ENCODE peak calls at places on chromosome 9, in six cellular contexts. Y is foreskin keratinocyte, V is NCI-H1092, K is AG04450, T is ecto neural progenitor cell, G is left ventricle myocardium inferior. C is an unnamed sample.

GRCh38 chr9:38022995-38023394 is 46.0 kb downstream of the SHB start:
- DNase-seq in Y (no peak), G (no peak), V (peak; percentile 84), T (no peak), K (no peak), C (no peak)

GRCh38 chr9:123687246-123687721 is 242.6 kb downstream of the DENND1A start:
- DNase-seq in T (no peak), Y (no peak), G (no peak), V (no peak), K (no peak), C (no peak)

GRCh38 chr9:83281306-83282255 is 218.6 kb upstream of the RASEF start:
- DNase-seq in Y (peak; percentile 15), V (no peak), T (no peak), G (no peak), K (no peak), C (no peak)

GRCh38 chr9:123362856-123363255 is 6.9 kb downstream of the CRB2 start:
- DNase-seq in Y (no peak), G (no peak), V (no peak), K (no peak), T (no peak), C (no peak)

GRCh38 chr9:2934241-2934650 is 90.4 kb upstream of the PUM3 start:
- DNase-seq in K (no peak), G (no peak), V (no peak), Y (no peak), T (no peak), C (no peak)

GRCh38 chr9:114371986-114372917 is 15.5 kb downstream of the AKNA start:
- DNase-seq in T (no peak), V (no peak), G (no peak), K (no peak), Y (peak; percentile 34), C (peak; percentile 59)

GRCh38 chr9:114035221-114035844 is 42.8 kb downstream of the AMBP start:
- DNase-seq in K (no peak), G (no peak), T (peak; percentile 29), V (no peak), Y (no peak), C (no peak)

GRCh38 chr9:37979844-37980243 is 75.9 kb upstream of the SLC25A51 start:
- DNase-seq in K (no peak), T (no peak), V (no peak), Y (no peak), G (no peak), C (no peak)

GRCh38 chr9:2271426-2271825 is 256.3 kb downstream of the SMARCA2 start:
- DNase-seq in Y (peak; percentile 4), K (no peak), V (no peak), T (no peak), G (peak; percentile 25), C (peak; percentile 10)

GRCh38 chr9:70439991-70440706 is 25.7 kb upstream of the KLF9 start:
- DNase-seq in V (no peak), T (no peak), G (no peak), K (peak; percentile 49), Y (no peak), C (no peak)

GRCh38 chr9:18442629-18443491 is 31.1 kb upstream of the ADAMTSL1 start:
- DNase-seq in T (peak; percentile 79), G (peak; percentile 72), V (peak; percentile 72), Y (no peak), K (peak; percentile 71), C (peak; percentile 27)

GRCh38 chr9:28866951-28867350 is 1293.7 kb upstream of the C9orf72 start:
- DNase-seq in T (no peak), K (no peak), Y (no peak), G (no peak), V (no peak), C (no peak)

GRCh38 chr9:840343-840742 is 1.2 kb upstream of the DMRT1 start:
- DNase-seq in K (no peak), G (no peak), V (no peak), Y (no peak), T (no peak), C (no peak)

GRCh38 chr9:131125288-131126058 is at the start of gene NUP214:
- DNase-seq in Y (peak; percentile 86), V (peak; percentile 98), T (peak; percentile 99), K (peak; percentile 89), G (peak; percentile 99), C (peak; percentile 99)

GRCh38 chr9:19127881-19128719 is 808 bp upstream of the PLIN2 start:
- DNase-seq in V (no peak), T (peak; percentile 74), G (peak; percentile 37), K (no peak), Y (no peak), C (peak; percentile 26)

GRCh38 chr9:5790923-5791322 is 42.0 kb downstream of the ERMP1 start:
- DNase-seq in G (no peak), T (no peak), K (no peak), Y (no peak), V (no peak), C (no peak)

GRCh38 chr9:79501546-79501945 is 70.2 kb upstream of the TLE4 start:
- DNase-seq in G (no peak), T (no peak), Y (no peak), V (no peak), K (no peak), C (no peak)

GRCh38 chr9:126398403-126399058 is 71.9 kb downstream of the MVB12B start:
- DNase-seq in V (peak; percentile 9), K (peak; percentile 10), Y (no peak), T (peak; percentile 90), G (peak; percentile 83), C (peak; percentile 65)

GRCh38 chr9:87233916-87234455 is 263.7 kb upstream of the DAPK1 start:
- DNase-seq in G (no peak), K (no peak), Y (no peak), V (no peak), T (peak; percentile 29), C (no peak)

GRCh38 chr9:89311346-89312153 is 555 bp downstream of the CKS2 start:
- DNase-seq in V (no peak), G (peak; percentile 23), K (no peak), T (no peak), Y (no peak), C (no peak)

GRCh38 chr9:9612755-9613154 is 1000.0 kb downstream of the PTPRD start:
- DNase-seq in G (no peak), K (no peak), V (no peak), Y (no peak), T (no peak), C (no peak)

GRCh38 chr9:88544245-88544644 is 9.3 kb downstream of the NXNL2 start:
- DNase-seq in K (no peak), Y (no peak), T (no peak), V (no peak), G (no peak), C (no peak)

GRCh38 chr9:93261735-93262523 is 78.0 kb downstream of the WNK2 start:
- DNase-seq in K (no peak), T (no peak), G (no peak), Y (no peak), V (no peak), C (peak; percentile 7)

GRCh38 chr9:18250051-18250450 is 223.9 kb upstream of the ADAMTSL1 start:
- DNase-seq in G (no peak), Y (no peak), K (no peak), T (no peak), V (no peak), C (no peak)

GRCh38 chr9:124661184-124661755 is 109.8 kb downstream of the NR6A1 start:
- DNase-seq in K (no peak), T (no peak), G (no peak), V (no peak), Y (no peak), C (no peak)

GRCh38 chr9:112012026-112012902 is 115.7 kb downstream of the UGCG start:
- DNase-seq in K (peak; percentile 77), T (no peak), Y (peak; percentile 90), V (no peak), G (peak; percentile 28), C (no peak)

GRCh38 chr9:80326105-80326504 is 754.3 kb downstream of the TLE4 start:
- DNase-seq in G (no peak), V (no peak), Y (no peak), T (no peak), K (no peak), C (no peak)

GRCh38 chr9:101387871-101388506 is 3.2 kb upstream of the BAAT start:
- DNase-seq in T (no peak), V (peak; percentile 48), G (no peak), K (no peak), Y (no peak), C (no peak)

GRCh38 chr9:123343428-123344272 is 12.3 kb upstream of the CRB2 start:
- DNase-seq in T (no peak), K (no peak), V (no peak), Y (no peak), G (no peak), C (no peak)

GRCh38 chr9:73154760-73155159 is 3.1 kb downstream of the ANXA1 start:
- DNase-seq in V (no peak), G (no peak), T (no peak), K (no peak), Y (no peak), C (no peak)

GRCh38 chr9:128145536-128145935 is 3.7 kb upstream of the LCN2 start:
- DNase-seq in V (no peak), G (no peak), Y (peak; percentile 52), T (no peak), K (no peak), C (no peak)

GRCh38 chr9:108552459-108553040 is 303.2 kb downstream of the ACTL7B start:
- DNase-seq in V (no peak), G (no peak), Y (peak; percentile 93), T (no peak), K (no peak), C (no peak)

GRCh38 chr9:36870960-36871359 is 163.1 kb downstream of the PAX5 start:
- DNase-seq in Y (no peak), K (no peak), T (no peak), V (peak; percentile 97), G (no peak), C (no peak)

GRCh38 chr9:2809692-2810423 is 34.0 kb downstream of the PUM3 start:
- DNase-seq in K (peak; percentile 96), V (no peak), G (no peak), Y (no peak), T (no peak), C (no peak)